ENCODE peak calls at places on chromosomes 11 and 22, in ten cellular contexts. One of them, this sample, is unnamed.

GRCh38 chr11:129798212-129798611 is 17.4 kb upstream of the TMEM45B start:
- DNase-seq in tibial nerve: no peak
- DNase-seq in IMR-90: no peak
- DNase-seq in lower leg skin: no peak
- DNase-seq in choroid plexus epithelial cell: no peak
- DNase-seq in neural progenitor cell: no peak
- DNase-seq in AG10803: no peak
- DNase-seq in fibroblast of pulmonary artery: no peak
- DNase-seq in ascending aorta: no peak
- DNase-seq in GM06990: no peak
- DNase-seq in this sample: no peak

GRCh38 chr11:82229346-82229745 is 504.3 kb downstream of the FAM181B start:
- DNase-seq in tibial nerve: no peak
- DNase-seq in IMR-90: no peak
- DNase-seq in lower leg skin: no peak
- DNase-seq in choroid plexus epithelial cell: peak; percentile 65
- DNase-seq in neural progenitor cell: peak; percentile 40
- DNase-seq in AG10803: peak; percentile 8
- DNase-seq in fibroblast of pulmonary artery: peak; percentile 22
- DNase-seq in ascending aorta: no peak
- DNase-seq in GM06990: peak; percentile 1
- DNase-seq in this sample: no peak

GRCh38 chr11:75152090-75152489 is 1.2 kb downstream of the SLCO2B1 start:
- DNase-seq in tibial nerve: no peak
- DNase-seq in IMR-90: no peak
- DNase-seq in lower leg skin: no peak
- DNase-seq in choroid plexus epithelial cell: no peak
- DNase-seq in neural progenitor cell: no peak
- DNase-seq in AG10803: no peak
- DNase-seq in fibroblast of pulmonary artery: no peak
- DNase-seq in ascending aorta: no peak
- DNase-seq in GM06990: no peak
- DNase-seq in this sample: no peak

GRCh38 chr11:130427581-130428211 is 713 bp downstream of the ADAMTS8 start:
- DNase-seq in tibial nerve: no peak
- DNase-seq in IMR-90: no peak
- DNase-seq in lower leg skin: no peak
- DNase-seq in choroid plexus epithelial cell: no peak
- DNase-seq in neural progenitor cell: peak; percentile 74
- DNase-seq in AG10803: no peak
- DNase-seq in fibroblast of pulmonary artery: no peak
- DNase-seq in ascending aorta: no peak
- DNase-seq in GM06990: no peak
- DNase-seq in this sample: peak; percentile 56

GRCh38 chr11:58485961-58486360 is 21.9 kb downstream of the OR5B21 start:
- DNase-seq in tibial nerve: no peak
- DNase-seq in IMR-90: no peak
- DNase-seq in lower leg skin: no peak
- DNase-seq in choroid plexus epithelial cell: no peak
- DNase-seq in neural progenitor cell: no peak
- DNase-seq in AG10803: no peak
- DNase-seq in fibroblast of pulmonary artery: no peak
- DNase-seq in ascending aorta: no peak
- DNase-seq in GM06990: no peak
- DNase-seq in this sample: no peak

GRCh38 chr22:37014835-37015586 is 4.2 kb downstream of the TST start:
- DNase-seq in tibial nerve: no peak
- DNase-seq in IMR-90: no peak
- DNase-seq in lower leg skin: no peak
- DNase-seq in choroid plexus epithelial cell: no peak
- DNase-seq in neural progenitor cell: no peak
- DNase-seq in AG10803: no peak
- DNase-seq in fibroblast of pulmonary artery: no peak
- DNase-seq in ascending aorta: peak; percentile 44
- DNase-seq in GM06990: no peak
- DNase-seq in this sample: no peak

GRCh38 chr22:45548441-45548840 is 45.8 kb downstream of the FBLN1 start:
- DNase-seq in tibial nerve: no peak
- DNase-seq in IMR-90: no peak
- DNase-seq in lower leg skin: no peak
- DNase-seq in choroid plexus epithelial cell: no peak
- DNase-seq in neural progenitor cell: no peak
- DNase-seq in AG10803: no peak
- DNase-seq in fibroblast of pulmonary artery: no peak
- DNase-seq in ascending aorta: no peak
- DNase-seq in GM06990: no peak
- DNase-seq in this sample: no peak

GRCh38 chr11:85718991-85719807 is 33.2 kb upstream of the CCDC89 start:
- DNase-seq in tibial nerve: peak; percentile 44
- DNase-seq in IMR-90: peak; percentile 100
- DNase-seq in lower leg skin: peak; percentile 22
- DNase-seq in choroid plexus epithelial cell: peak; percentile 88
- DNase-seq in neural progenitor cell: peak; percentile 90
- DNase-seq in AG10803: peak; percentile 100
- DNase-seq in fibroblast of pulmonary artery: peak; percentile 92
- DNase-seq in ascending aorta: peak; percentile 80
- DNase-seq in GM06990: no peak
- DNase-seq in this sample: no peak

GRCh38 chr11:118232659-118233058 is 7.8 kb upstream of the JAML start:
- DNase-seq in tibial nerve: no peak
- DNase-seq in IMR-90: no peak
- DNase-seq in lower leg skin: no peak
- DNase-seq in choroid plexus epithelial cell: no peak
- DNase-seq in neural progenitor cell: no peak
- DNase-seq in AG10803: no peak
- DNase-seq in fibroblast of pulmonary artery: no peak
- DNase-seq in ascending aorta: no peak
- DNase-seq in GM06990: no peak
- DNase-seq in this sample: no peak

GRCh38 chr11:128627666-128628342 is 40.4 kb upstream of the ETS1 start:
- DNase-seq in tibial nerve: no peak
- DNase-seq in IMR-90: no peak
- DNase-seq in lower leg skin: no peak
- DNase-seq in choroid plexus epithelial cell: no peak
- DNase-seq in neural progenitor cell: no peak
- DNase-seq in AG10803: no peak
- DNase-seq in fibroblast of pulmonary artery: no peak
- DNase-seq in ascending aorta: no peak
- DNase-seq in GM06990: no peak
- DNase-seq in this sample: no peak

GRCh38 chr11:134560066-134560465 is 148.0 kb upstream of the B3GAT1 start:
- DNase-seq in tibial nerve: no peak
- DNase-seq in IMR-90: no peak
- DNase-seq in lower leg skin: no peak
- DNase-seq in choroid plexus epithelial cell: no peak
- DNase-seq in neural progenitor cell: no peak
- DNase-seq in AG10803: no peak
- DNase-seq in fibroblast of pulmonary artery: no peak
- DNase-seq in ascending aorta: peak; percentile 54
- DNase-seq in GM06990: no peak
- DNase-seq in this sample: no peak

GRCh38 chr11:12290477-12290922 is 86.9 kb upstream of the PARVA start:
- DNase-seq in tibial nerve: no peak
- DNase-seq in IMR-90: no peak
- DNase-seq in lower leg skin: no peak
- DNase-seq in choroid plexus epithelial cell: no peak
- DNase-seq in neural progenitor cell: no peak
- DNase-seq in AG10803: no peak
- DNase-seq in fibroblast of pulmonary artery: no peak
- DNase-seq in ascending aorta: no peak
- DNase-seq in GM06990: no peak
- DNase-seq in this sample: no peak

GRCh38 chr11:8192016-8192895 is 23.4 kb upstream of the RIC3 start:
- DNase-seq in tibial nerve: peak; percentile 62
- DNase-seq in IMR-90: peak; percentile 63
- DNase-seq in lower leg skin: peak; percentile 47
- DNase-seq in choroid plexus epithelial cell: peak; percentile 85
- DNase-seq in neural progenitor cell: peak; percentile 89
- DNase-seq in AG10803: peak; percentile 68
- DNase-seq in fibroblast of pulmonary artery: peak; percentile 78
- DNase-seq in ascending aorta: no peak
- DNase-seq in GM06990: no peak
- DNase-seq in this sample: peak; percentile 81

GRCh38 chr22:22071455-22071854 is 88.9 kb upstream of the TOP3B start:
- DNase-seq in tibial nerve: no peak
- DNase-seq in IMR-90: no peak
- DNase-seq in lower leg skin: no peak
- DNase-seq in choroid plexus epithelial cell: no peak
- DNase-seq in neural progenitor cell: no peak
- DNase-seq in AG10803: no peak
- DNase-seq in fibroblast of pulmonary artery: no peak
- DNase-seq in ascending aorta: no peak
- DNase-seq in GM06990: no peak
- DNase-seq in this sample: no peak

GRCh38 chr22:29871684-29872083 is 11.3 kb upstream of the MTMR3 start:
- DNase-seq in tibial nerve: no peak
- DNase-seq in IMR-90: no peak
- DNase-seq in lower leg skin: no peak
- DNase-seq in choroid plexus epithelial cell: peak; percentile 15
- DNase-seq in neural progenitor cell: peak; percentile 46
- DNase-seq in AG10803: no peak
- DNase-seq in fibroblast of pulmonary artery: no peak
- DNase-seq in ascending aorta: no peak
- DNase-seq in GM06990: no peak
- DNase-seq in this sample: no peak

GRCh38 chr11:48024635-48025071 is 44.3 kb downstream of the PTPRJ start:
- DNase-seq in tibial nerve: no peak
- DNase-seq in IMR-90: no peak
- DNase-seq in lower leg skin: no peak
- DNase-seq in choroid plexus epithelial cell: no peak
- DNase-seq in neural progenitor cell: no peak
- DNase-seq in AG10803: no peak
- DNase-seq in fibroblast of pulmonary artery: no peak
- DNase-seq in ascending aorta: no peak
- DNase-seq in GM06990: no peak
- DNase-seq in this sample: no peak

GRCh38 chr22:37187891-37188761 is at the start of gene C1QTNF6:
- DNase-seq in tibial nerve: no peak
- DNase-seq in IMR-90: peak; percentile 35
- DNase-seq in lower leg skin: no peak
- DNase-seq in choroid plexus epithelial cell: no peak
- DNase-seq in neural progenitor cell: peak; percentile 86
- DNase-seq in AG10803: peak; percentile 43
- DNase-seq in fibroblast of pulmonary artery: peak; percentile 80
- DNase-seq in ascending aorta: no peak
- DNase-seq in GM06990: no peak
- DNase-seq in this sample: peak; percentile 55

GRCh38 chr11:47359586-47359985 is 7.1 kb upstream of the MYBPC3 start:
- DNase-seq in tibial nerve: no peak
- DNase-seq in IMR-90: no peak
- DNase-seq in lower leg skin: no peak
- DNase-seq in choroid plexus epithelial cell: no peak
- DNase-seq in neural progenitor cell: no peak
- DNase-seq in AG10803: no peak
- DNase-seq in fibroblast of pulmonary artery: no peak
- DNase-seq in ascending aorta: no peak
- DNase-seq in GM06990: no peak
- DNase-seq in this sample: no peak

GRCh38 chr22:41217553-41218157 is 12.5 kb downstream of the L3MBTL2 start:
- DNase-seq in tibial nerve: peak; percentile 72
- DNase-seq in IMR-90: peak; percentile 92
- DNase-seq in lower leg skin: peak; percentile 51
- DNase-seq in choroid plexus epithelial cell: peak; percentile 93
- DNase-seq in neural progenitor cell: peak; percentile 75
- DNase-seq in AG10803: peak; percentile 87
- DNase-seq in fibroblast of pulmonary artery: peak; percentile 96
- DNase-seq in ascending aorta: peak; percentile 74
- DNase-seq in GM06990: no peak
- DNase-seq in this sample: peak; percentile 65

GRCh38 chr11:116787786-116788486 is at the start of gene ZPR1:
- DNase-seq in tibial nerve: peak; percentile 73
- DNase-seq in IMR-90: peak; percentile 56
- DNase-seq in lower leg skin: peak; percentile 76
- DNase-seq in choroid plexus epithelial cell: peak; percentile 60
- DNase-seq in neural progenitor cell: peak; percentile 73
- DNase-seq in AG10803: peak; percentile 65
- DNase-seq in fibroblast of pulmonary artery: peak; percentile 73
- DNase-seq in ascending aorta: peak; percentile 91
- DNase-seq in GM06990: peak; percentile 79
- DNase-seq in this sample: peak; percentile 62
- TF ChIP-seq CTCF in tibial nerve: no peak
- TF ChIP-seq CTCF in IMR-90: no peak
- TF ChIP-seq CTCF in lower leg skin: no peak
- TF ChIP-seq CTCF in choroid plexus epithelial cell: no peak
- TF ChIP-seq CTCF in neural progenitor cell: no peak
- TF ChIP-seq CTCF in AG10803: no peak
- TF ChIP-seq CTCF in fibroblast of pulmonary artery: no peak
- TF ChIP-seq CTCF in ascending aorta: no peak
- TF ChIP-seq CTCF in GM06990: no peak
- TF ChIP-seq CTCF in this sample: no peak

DNA sequence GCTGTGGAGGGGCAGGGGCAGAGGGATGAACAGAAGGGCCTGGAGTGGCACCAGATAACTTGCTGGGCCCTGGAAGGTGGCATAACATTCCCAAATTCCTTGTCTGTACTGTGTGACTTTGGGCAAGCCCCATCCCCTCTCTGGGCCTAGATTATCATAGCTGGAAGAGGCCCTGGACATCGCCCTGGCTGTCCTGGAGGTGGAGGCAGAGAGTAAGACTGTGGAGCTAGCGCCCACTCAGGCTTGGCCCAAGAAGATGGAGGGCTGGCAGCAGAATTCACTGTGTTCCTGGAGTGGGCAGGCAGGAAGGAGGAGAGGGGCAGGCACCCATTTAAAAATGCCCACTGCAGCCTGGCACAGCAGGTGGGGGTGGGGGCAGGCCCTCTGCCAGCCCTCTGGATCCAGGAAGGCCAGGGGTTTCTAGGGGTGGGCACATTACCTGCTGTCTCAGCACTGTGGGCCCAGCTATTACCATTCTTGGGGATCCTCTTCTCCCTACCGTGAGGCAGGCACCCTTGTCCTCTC is 22.6 kb downstream of the ARHGEF17 start:
- DNase-seq in tibial nerve: no peak
- DNase-seq in IMR-90: peak; percentile 61
- DNase-seq in lower leg skin: no peak
- DNase-seq in choroid plexus epithelial cell: peak; percentile 76
- DNase-seq in neural progenitor cell: peak; percentile 64
- DNase-seq in AG10803: no peak
- DNase-seq in fibroblast of pulmonary artery: peak; percentile 56
- DNase-seq in ascending aorta: no peak
- DNase-seq in GM06990: no peak
- DNase-seq in this sample: peak; percentile 45
- TF ChIP-seq CTCF in tibial nerve: no peak
- TF ChIP-seq CTCF in IMR-90: peak; percentile 62
- TF ChIP-seq CTCF in lower leg skin: no peak
- TF ChIP-seq CTCF in choroid plexus epithelial cell: peak; percentile 76
- TF ChIP-seq CTCF in neural progenitor cell: peak; percentile 46
- TF ChIP-seq CTCF in AG10803: peak; percentile 61
- TF ChIP-seq CTCF in fibroblast of pulmonary artery: peak; percentile 64
- TF ChIP-seq CTCF in ascending aorta: no peak
- TF ChIP-seq CTCF in GM06990: no peak
- TF ChIP-seq CTCF in this sample: peak; percentile 10

GRCh38 chr11:119479685-119480275 is 56.8 kb upstream of the THY1 start:
- DNase-seq in tibial nerve: no peak
- DNase-seq in IMR-90: peak; percentile 65
- DNase-seq in lower leg skin: no peak
- DNase-seq in choroid plexus epithelial cell: peak; percentile 70
- DNase-seq in neural progenitor cell: peak; percentile 67
- DNase-seq in AG10803: peak; percentile 55
- DNase-seq in fibroblast of pulmonary artery: peak; percentile 52
- DNase-seq in ascending aorta: peak; percentile 38
- DNase-seq in GM06990: no peak
- DNase-seq in this sample: peak; percentile 58
- TF ChIP-seq CTCF in tibial nerve: no peak
- TF ChIP-seq CTCF in IMR-90: peak; percentile 92
- TF ChIP-seq CTCF in lower leg skin: no peak
- TF ChIP-seq CTCF in choroid plexus epithelial cell: peak; percentile 88
- TF ChIP-seq CTCF in neural progenitor cell: peak; percentile 63
- TF ChIP-seq CTCF in AG10803: peak; percentile 79
- TF ChIP-seq CTCF in fibroblast of pulmonary artery: peak; percentile 82
- TF ChIP-seq CTCF in ascending aorta: no peak
- TF ChIP-seq CTCF in GM06990: peak; percentile 54
- TF ChIP-seq CTCF in this sample: peak; percentile 78

GRCh38 chr11:57344826-57345225 is 6.7 kb downstream of the P2RX3 start:
- DNase-seq in tibial nerve: no peak
- DNase-seq in IMR-90: no peak
- DNase-seq in lower leg skin: no peak
- DNase-seq in choroid plexus epithelial cell: no peak
- DNase-seq in neural progenitor cell: no peak
- DNase-seq in AG10803: no peak
- DNase-seq in fibroblast of pulmonary artery: no peak
- DNase-seq in ascending aorta: no peak
- DNase-seq in GM06990: no peak
- DNase-seq in this sample: no peak
- TF ChIP-seq CTCF in tibial nerve: no peak
- TF ChIP-seq CTCF in IMR-90: no peak
- TF ChIP-seq CTCF in lower leg skin: no peak
- TF ChIP-seq CTCF in choroid plexus epithelial cell: no peak
- TF ChIP-seq CTCF in neural progenitor cell: no peak
- TF ChIP-seq CTCF in AG10803: no peak
- TF ChIP-seq CTCF in fibroblast of pulmonary artery: no peak
- TF ChIP-seq CTCF in ascending aorta: no peak
- TF ChIP-seq CTCF in GM06990: peak; percentile 1
- TF ChIP-seq CTCF in this sample: no peak